ENCODE peak calls at places on chromosomes 2 and 18, in four cellular contexts. S, G, N and X are unnamed samples.

GRCh38 chr2:2025803-2026202 is 281.5 kb upstream of the PXDN start:
- DNase-seq in N (no peak), S (no peak), G (peak; percentile 12), X (no peak)

GRCh38 chr2:8692783-8693768 is 11.2 kb downstream of the ID2 start:
- DNase-seq in N (peak; percentile 84), G (no peak), S (no peak), X (no peak)

GRCh38 chr2:8566788-8567468 is 114.9 kb upstream of the ID2 start:
- DNase-seq in N (peak; percentile 17), G (peak; percentile 32), S (no peak), X (no peak)

GRCh38 chr2:96157649-96158553 is 12.7 kb upstream of the DUSP2 start:
- DNase-seq in G (peak; percentile 52), N (peak; percentile 69), S (peak; percentile 63), X (peak; percentile 47)

GRCh38 chr2:20424300-20425290 is 22.3 kb upstream of the RHOB start:
- DNase-seq in S (no peak), N (no peak), G (no peak), X (no peak)

GRCh38 chr2:241217320-241218031 is 29.0 kb downstream of the ANO7 start:
- DNase-seq in N (peak; percentile 91), G (peak; percentile 84), S (no peak), X (no peak)

GRCh38 chr2:218896501-218897393 is 16.1 kb downstream of the WNT10A start:
- DNase-seq in N (no peak), S (peak; percentile 83), G (no peak), X (no peak)

GRCh38 chr2:60961457-60961856 is 56.1 kb upstream of the PEX13 start:
- DNase-seq in S (no peak), G (no peak), N (no peak), X (no peak)

GRCh38 chr2:231717281-231718180 is 9.2 kb downstream of the PTMA start:
- DNase-seq in N (no peak), G (peak; percentile 54), S (no peak), X (no peak)

GRCh38 chr2:204228169-204228940 is 291.8 kb downstream of the ICOS start:
- DNase-seq in G (no peak), N (no peak), S (no peak), X (no peak)

GRCh38 chr2:237459741-237460174 is 27.3 kb upstream of the MLPH start:
- DNase-seq in G (no peak), S (no peak), N (no peak), X (no peak)

GRCh38 chr2:239009001-239009961 is 161.4 kb downstream of the TWIST2 start:
- DNase-seq in N (peak; percentile 72), S (no peak), G (peak; percentile 51), X (no peak)

GRCh38 chr2:220653776-220654175 is 918.3 kb downstream of the EPHA4 start:
- DNase-seq in N (no peak), G (no peak), S (no peak), X (no peak)

GRCh38 chr2:239240480-239240881 is 160.3 kb downstream of the HDAC4 start:
- DNase-seq in S (no peak), G (no peak), N (no peak), X (no peak)

GRCh38 chr2:23009545-23010149 is 375.3 kb upstream of the KLHL29 start:
- DNase-seq in S (no peak), G (peak; percentile 65), N (no peak), X (no peak)

GRCh38 chr2:38465789-38466127 is 88.7 kb upstream of the ATL2 start:
- DNase-seq in N (no peak), S (no peak), G (no peak), X (no peak)

GRCh38 chr2:62217980-62218379 is 22.1 kb downstream of the B3GNT2 start:
- DNase-seq in S (no peak), G (no peak), N (no peak), X (no peak)

GRCh38 chr2:70834106-70834505 is 1.5 kb downstream of the CD207 start:
- DNase-seq in G (no peak), N (no peak), S (no peak), X (no peak)

GRCh38 chr2:128317186-128317897 is 1.3 kb downstream of the HS6ST1 start:
- DNase-seq in G (peak; percentile 62), S (no peak), N (peak; percentile 77), X (no peak)

GRCh38 chr2:138609446-138609845 is 107.9 kb downstream of the SPOPL start:
- DNase-seq in N (no peak), G (no peak), S (no peak), X (no peak)

GRCh38 chr2:9739508-9739907 is 103.8 kb upstream of the TAF1B start:
- DNase-seq in G (peak; percentile 77), S (peak; percentile 37), N (peak; percentile 89), X (no peak)

GRCh38 chr2:240128608-240129144 is 7.4 kb downstream of the COPS9 start:
- DNase-seq in G (peak; percentile 14), N (peak; percentile 37), S (no peak), X (no peak)

GRCh38 chr2:239386001-239386670 is 14.7 kb downstream of the HDAC4 start:
- DNase-seq in S (no peak), G (no peak), N (no peak), X (no peak)

GRCh38 chr2:31429759-31430438 is 15.4 kb upstream of the XDH start:
- DNase-seq in N (no peak), G (no peak), S (no peak), X (peak; percentile 88)

GRCh38 chr2:2848621-2849443 is 517.8 kb upstream of the MYT1L start:
- DNase-seq in S (no peak), N (no peak), G (no peak), X (no peak)

GRCh38 chr2:133790706-133791105 is 222.4 kb upstream of the NCKAP5 start:
- DNase-seq in N (no peak), S (no peak), G (no peak), X (no peak)

GRCh38 chr2:42795871-42796301 is 3.5 kb upstream of the HAAO start:
- DNase-seq in G (no peak), S (no peak), N (no peak), X (no peak)

GRCh38 chr2:1729264-1729663 is 15.1 kb downstream of the PXDN start:
- DNase-seq in S (no peak), N (peak; percentile 21), G (no peak), X (no peak)

GRCh38 chr2:189444322-189444721 is 3.0 kb downstream of the WDR75 start:
- DNase-seq in N (no peak), S (no peak), G (no peak), X (no peak)

GRCh38 chr2:70805987-70806386 is 14.4 kb downstream of the CLEC4F start:
- DNase-seq in N (no peak), S (no peak), G (no peak), X (no peak)

GRCh38 chr18:24704921-24705620 is 244.6 kb downstream of the HRH4 start:
- DNase-seq in S (no peak), N (no peak), G (no peak), X (no peak)

GRCh38 chr2:189854956-189855355 is 70.7 kb downstream of the PMS1 start:
- DNase-seq in S (no peak), G (no peak), N (no peak), X (no peak)

GRCh38 chr2:133157141-133157540 is 411.1 kb downstream of the NCKAP5 start:
- DNase-seq in N (no peak), G (no peak), S (no peak), X (no peak)